ENCODE peak calls at places on chromosomes 7 and 10, in eight cellular contexts. U is endodermal cell, S is fibroblast of lung, D is lower lobe of right lung, G is aorta, O is thyroid gland, Q is K562, F is A549. X is an unnamed sample.

GRCh38 chr7:76260171-76260703 is 42.2 kb upstream of the HSPB1 start:
- DNase-seq in D (no peak), F (no peak), O (peak), U (peak), G (peak), Q (peak), S (no peak), X (no peak)

GRCh38 chr10:127525686-127526085 is 23.4 kb upstream of the NPS start:
- DNase-seq in O (no peak), Q (no peak), U (no peak), F (no peak), G (no peak), S (no peak), D (no peak), X (no peak)

GRCh38 chr10:112394475-112394875 is 20.6 kb downstream of the ACSL5 start:
- DNase-seq in D (peak), Q (no peak), S (no peak), U (no peak), F (no peak), G (no peak), O (peak), X (no peak)

GRCh38 chr10:44922826-44923545 is 11.8 kb downstream of the TMEM72 start:
- DNase-seq in F (no peak), D (no peak), O (peak), S (no peak), G (no peak), U (peak), Q (no peak), X (no peak)

GRCh38 chr7:106895246-106895864 is 30.3 kb downstream of the PIK3CG start:
- DNase-seq in D (no peak), S (no peak), F (no peak), U (no peak), G (no peak), O (no peak), Q (no peak), X (no peak)

GRCh38 chr10:373516-374309 is 238.5 kb downstream of the ZMYND11 start:
- DNase-seq in D (no peak), G (peak), U (no peak), O (peak), Q (no peak), F (no peak), S (peak), X (peak)

GRCh38 chr7:102935450-102936110 is 22.8 kb downstream of the LRRC17 start:
- DNase-seq in S (peak), Q (no peak), F (no peak), D (no peak), O (no peak), G (no peak), U (no peak), X (no peak)

GRCh38 chr7:66013938-66014337 is 31.9 kb upstream of the GUSB start:
- DNase-seq in D (peak), F (peak), G (no peak), U (peak), S (peak), O (peak), Q (peak), X (peak)

GRCh38 chr10:99958287-99958686 is 51.5 kb downstream of the DNMBP start:
- DNase-seq in G (no peak), S (no peak), F (no peak), D (no peak), Q (no peak), U (no peak), O (no peak), X (no peak)

GRCh38 chr10:43940898-43941777 is 292.5 kb upstream of the ZNF32 start:
- DNase-seq in D (no peak), Q (no peak), G (no peak), S (no peak), O (no peak), F (no peak), U (peak), X (peak)

GRCh38 chr10:60348982-60349381 is 40.7 kb downstream of the ANK3 start:
- DNase-seq in D (no peak), O (no peak), Q (no peak), G (no peak), S (peak), U (no peak), F (no peak), X (no peak)

GRCh38 chr7:132687016-132687415 is 110.7 kb upstream of the PLXNA4 start:
- DNase-seq in Q (no peak), G (no peak), F (no peak), O (no peak), U (no peak), D (no peak), S (no peak), X (no peak)

GRCh38 chr7:26078437-26079362 is 73.3 kb upstream of the NFE2L3 start:
- DNase-seq in F (peak), Q (peak), S (peak), U (peak), O (peak), G (peak), D (peak), X (peak)

GRCh38 chr10:86652361-86653202 is 1.8 kb upstream of the OPN4 start:
- DNase-seq in G (peak), D (peak), O (no peak), S (peak), F (no peak), U (peak), Q (no peak), X (no peak)

GRCh38 chr10:110508806-110509544 is 11.3 kb downstream of the DUSP5 start:
- DNase-seq in S (no peak), G (peak), O (no peak), Q (no peak), D (no peak), F (no peak), U (no peak), X (no peak)

GRCh38 chr10:77872151-77872946 is 54.2 kb downstream of the DLG5 start:
- DNase-seq in D (no peak), S (peak), U (no peak), O (peak), G (no peak), F (no peak), Q (no peak), X (no peak)

GRCh38 chr7:101696-102376 is 90.5 kb upstream of the FAM20C start:
- DNase-seq in U (peak), G (no peak), D (no peak), F (no peak), O (no peak), S (peak), Q (no peak), X (no peak)

GRCh38 chr7:46881507-46882127 is 700.3 kb downstream of the TNS3 start:
- DNase-seq in O (no peak), F (no peak), D (no peak), G (no peak), Q (no peak), U (peak), S (peak), X (no peak)

GRCh38 chr7:151028131-151028947 is at the start of gene ABCB8:
- DNase-seq in D (peak), Q (peak), F (peak), O (peak), S (peak), G (peak), U (peak), X (peak)

GRCh38 chr10:100934084-100934659 is 21.4 kb downstream of the SLF2 start:
- DNase-seq in Q (peak), U (no peak), G (no peak), D (no peak), O (no peak), F (no peak), S (no peak), X (no peak)

GRCh38 chr7:129779602-129780256 is 168.2 kb downstream of the NRF1 start:
- DNase-seq in S (no peak), D (peak), U (no peak), Q (peak), O (no peak), G (no peak), F (peak), X (no peak)

GRCh38 chr10:84194424-84195043 is at the start of gene CDHR1:
- DNase-seq in S (peak), Q (peak), G (no peak), D (no peak), F (peak), U (peak), O (peak), X (peak)

GRCh38 chr10:23070819-23071218 is 24.6 kb upstream of the MSRB2 start:
- DNase-seq in F (no peak), Q (no peak), G (no peak), D (no peak), S (no peak), U (no peak), O (no peak), X (no peak)

GRCh38 chr7:77461246-77461645 is 45.1 kb upstream of the GSAP start:
- DNase-seq in D (no peak), O (no peak), Q (no peak), G (no peak), U (no peak), S (no peak), F (no peak), X (no peak)

GRCh38 chr7:105713488-105714465 is 132.5 kb upstream of the EFCAB10 start:
- DNase-seq in S (no peak), O (no peak), U (no peak), G (no peak), F (no peak), D (no peak), Q (no peak), X (no peak)

GRCh38 chr10:20277820-20278219 is 461.6 kb downstream of the PLXDC2 start:
- DNase-seq in F (no peak), G (no peak), Q (no peak), S (no peak), U (no peak), O (no peak), D (no peak), X (no peak)

GRCh38 chr7:101693498-101694091 is 64.5 kb upstream of the MYL10 start:
- DNase-seq in F (no peak), G (no peak), O (no peak), U (no peak), Q (no peak), D (no peak), S (no peak), X (no peak)

GRCh38 chr7:101688995-101689907 is 60.2 kb upstream of the MYL10 start:
- DNase-seq in U (no peak), F (no peak), S (no peak), Q (no peak), D (no peak), G (no peak), O (no peak), X (no peak)

GRCh38 chr7:101688183-101688831 is 59.2 kb upstream of the MYL10 start:
- DNase-seq in Q (peak), U (peak), F (peak), S (peak), G (peak), D (peak), O (peak), X (peak)

GRCh38 chr7:101690061-101690460 is 61.0 kb upstream of the MYL10 start:
- DNase-seq in F (no peak), O (peak), U (no peak), D (no peak), S (peak), G (no peak), Q (no peak), X (no peak)

GRCh38 chr7:101691822-101692384 is 62.8 kb upstream of the MYL10 start:
- DNase-seq in G (no peak), S (no peak), Q (no peak), D (no peak), O (peak), U (no peak), F (no peak), X (peak)
- H3K27ac ChIP-seq in G (no peak), S (no peak), Q (no peak), D (no peak), O (no peak), U (no peak), F (peak), X (no peak)

GRCh38 chr7:156474241-156474743 is 166.3 kb upstream of the RNF32 start:
- DNase-seq in F (peak), U (peak), G (no peak), O (no peak), Q (no peak), S (peak), D (no peak), X (no peak)
- H3K27ac ChIP-seq in F (no peak), U (no peak), G (no peak), O (no peak), Q (no peak), S (peak), D (no peak), X (no peak)

DNA sequence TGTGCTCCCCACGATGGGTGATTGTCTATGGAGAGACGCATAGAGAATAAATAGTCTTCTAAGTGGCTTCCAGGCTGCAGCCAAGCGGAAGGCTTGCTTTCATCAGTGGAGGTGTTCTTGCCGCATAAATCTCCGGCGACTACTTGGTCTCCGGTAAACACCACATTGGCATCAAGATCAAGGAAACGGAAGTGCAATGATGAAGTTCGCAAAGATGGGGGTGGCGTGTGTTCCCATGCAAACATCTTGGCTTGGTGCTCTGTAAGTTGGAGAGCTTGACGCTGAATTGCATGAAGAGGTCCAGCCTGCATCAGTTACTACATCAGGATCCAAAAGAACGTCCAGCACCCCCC is 182.1 kb upstream of the LYZL2 start:
- DNase-seq in D (no peak), G (no peak), O (no peak), U (no peak), Q (no peak), F (no peak), S (no peak), X (no peak)
- H3K27ac ChIP-seq in D (peak), G (peak), O (peak), U (no peak), Q (no peak), F (no peak), S (peak), X (no peak)

GRCh38 chr7:135772639-135773019 is 24.0 kb upstream of the FAM180A start:
- DNase-seq in O (no peak), D (no peak), F (no peak), U (no peak), Q (no peak), S (no peak), G (no peak), X (no peak)
- H3K27ac ChIP-seq in O (no peak), D (peak), F (peak), U (no peak), Q (no peak), S (no peak), G (no peak), X (no peak)

GRCh38 chr10:13160934-13161266 is 458 bp upstream of the MCM10 start:
- DNase-seq in Q (no peak), F (no peak), U (no peak), O (no peak), D (no peak), G (no peak), S (no peak), X (no peak)

GRCh38 chr10:13161267-13162012 is at the start of gene MCM10:
- DNase-seq in O (peak), F (peak), Q (peak), U (peak), G (peak), S (peak), D (peak), X (peak)

GRCh38 chr10:13165177-13165576 is 3.8 kb downstream of the MCM10 start:
- DNase-seq in D (no peak), O (no peak), S (peak), U (no peak), Q (no peak), G (no peak), F (no peak), X (no peak)

GRCh38 chr10:13162013-13162364 is 631 bp downstream of the MCM10 start:
- DNase-seq in F (peak), Q (peak), S (peak), G (no peak), U (no peak), D (no peak), O (no peak), X (no peak)

DNA sequence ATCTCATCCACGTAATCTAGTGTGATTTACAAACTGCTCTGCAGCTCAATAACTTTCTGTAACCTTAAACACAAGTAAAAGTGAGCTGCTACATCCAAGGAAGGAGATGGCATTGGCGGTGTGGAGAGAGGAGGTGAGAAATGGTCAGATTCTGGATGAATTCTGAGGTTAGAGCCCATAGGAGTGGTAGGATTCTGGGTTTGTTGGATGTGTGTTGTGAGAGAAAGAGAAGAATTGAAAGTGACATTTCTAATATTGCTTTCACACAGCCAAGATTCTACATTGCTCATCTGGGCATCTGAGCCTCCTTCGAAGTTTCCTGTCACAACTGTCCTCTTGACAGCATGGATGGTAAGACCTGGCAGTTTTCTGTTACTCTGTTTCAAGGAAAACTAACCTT is 2.5 kb downstream of the MCM10 start:
- DNase-seq in D (no peak), O (no peak), S (no peak), U (no peak), G (no peak), Q (no peak), F (no peak), X (no peak)
- H3K27ac ChIP-seq in D (no peak), O (no peak), S (no peak), U (no peak), G (no peak), Q (no peak), F (no peak), X (no peak)

GRCh38 chr7:74606909-74607255 is 50.6 kb upstream of the GTF2I start:
- DNase-seq in G (no peak), F (no peak), U (no peak), Q (no peak), D (no peak), O (no peak), S (no peak), X (no peak)
- H3K27ac ChIP-seq in G (peak), F (peak), U (no peak), Q (no peak), D (peak), O (peak), S (no peak), X (peak)

DNA sequence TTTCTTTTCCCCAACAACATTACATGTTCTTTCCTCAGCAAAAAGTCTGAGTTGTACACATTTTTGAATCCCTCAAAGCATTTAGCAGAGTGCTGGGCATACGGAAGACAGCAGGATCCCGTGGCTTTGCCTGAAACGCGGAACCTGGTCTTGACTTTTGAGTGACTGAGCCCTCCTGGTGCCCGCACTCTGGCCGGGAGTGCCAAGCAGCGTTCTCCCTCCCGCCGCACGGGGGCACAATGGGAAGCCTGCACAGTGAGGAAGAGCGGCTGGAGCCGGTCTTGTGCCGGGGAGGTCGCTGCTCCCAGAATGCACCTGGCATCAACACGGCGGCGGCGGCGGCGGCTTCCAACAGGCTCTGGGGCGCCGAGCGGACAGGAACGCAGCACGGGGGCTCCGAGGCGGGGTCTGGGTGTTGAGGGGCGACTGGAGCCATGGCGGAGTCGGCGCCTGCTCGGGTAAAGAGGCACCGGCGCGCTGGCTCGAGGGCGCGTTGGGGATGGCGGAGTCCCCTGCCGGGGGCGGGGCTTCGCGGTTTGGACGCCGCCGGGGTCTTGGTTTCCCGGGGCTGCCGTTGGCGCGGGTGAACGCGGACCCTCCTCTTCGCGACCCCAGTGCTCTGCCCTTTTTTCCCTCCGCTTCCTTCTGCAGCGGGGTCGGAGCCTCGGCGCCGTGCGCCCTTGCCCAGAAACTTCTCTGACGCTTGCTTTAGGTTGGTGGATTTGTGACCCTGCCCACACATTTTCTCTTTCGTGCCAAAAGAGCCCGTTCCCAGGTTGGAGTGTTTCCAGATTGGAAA is at the start of gene ZNF212:
- DNase-seq in S (peak), U (peak), D (peak), O (peak), Q (peak), G (peak), F (peak), X (peak)
- H3K27ac ChIP-seq in S (peak), U (peak), D (peak), O (no peak), Q (peak), G (no peak), F (peak), X (peak)

DNA sequence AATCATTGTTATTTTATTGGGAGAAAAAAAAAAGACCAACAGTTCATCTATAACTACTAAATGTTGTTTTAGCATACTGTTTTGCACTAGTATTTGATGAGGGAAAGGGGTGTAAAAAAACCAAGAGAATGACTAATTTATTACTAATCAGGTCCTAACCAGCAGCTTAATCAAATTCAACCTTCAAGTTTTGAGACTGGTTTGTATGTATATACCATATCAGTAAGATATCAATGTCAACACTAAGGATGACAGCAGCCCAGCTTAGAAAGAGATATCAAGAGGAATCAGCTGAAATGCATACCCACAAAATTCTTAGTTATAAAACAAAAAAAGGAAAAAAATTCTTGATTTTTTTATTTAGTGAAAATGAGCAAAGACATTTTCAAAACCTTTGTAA is 122.6 kb downstream of the KMT2C start:
- DNase-seq in O (no peak), S (no peak), U (no peak), Q (no peak), F (no peak), D (no peak), G (no peak), X (no peak)
- H3K27ac ChIP-seq in O (peak), S (no peak), U (no peak), Q (peak), F (no peak), D (peak), G (no peak), X (peak)

GRCh38 chr10:71230656-71231025 is 18.3 kb downstream of the UNC5B start:
- DNase-seq in O (no peak), Q (no peak), U (no peak), G (no peak), F (no peak), S (no peak), D (no peak), X (no peak)

GRCh38 chr10:71229726-71230655 is 17.6 kb downstream of the UNC5B start:
- DNase-seq in Q (no peak), D (peak), G (peak), S (no peak), U (no peak), F (no peak), O (no peak), X (no peak)

GRCh38 chr10:71228875-71229720 is 16.7 kb downstream of the UNC5B start:
- DNase-seq in O (no peak), D (peak), S (no peak), G (peak), F (no peak), Q (no peak), U (no peak), X (no peak)

GRCh38 chr10:71232089-71232998 is 20.0 kb downstream of the UNC5B start:
- DNase-seq in U (no peak), G (peak), F (no peak), S (peak), D (peak), Q (no peak), O (peak), X (peak)

GRCh38 chr10:71231196-71231595 is 18.8 kb downstream of the UNC5B start:
- DNase-seq in O (no peak), U (no peak), F (no peak), Q (no peak), G (no peak), S (no peak), D (no peak), X (no peak)
- H3K27ac ChIP-seq in O (no peak), U (no peak), F (no peak), Q (no peak), G (no peak), S (no peak), D (no peak), X (no peak)

GRCh38 chr7:50640779-50641178 is 75.6 kb upstream of the DDC start:
- DNase-seq in O (no peak), G (peak), D (no peak), F (no peak), S (no peak), Q (no peak), U (no peak), X (no peak)
- H3K27ac ChIP-seq in O (no peak), G (no peak), D (no peak), F (no peak), S (no peak), Q (no peak), U (no peak), X (peak)

X was measured in body of pancreas.